ENCODE peak calls at places on chromosomes 16 and 17, in seven cellular contexts. One of them, this sample, is unnamed.

GRCh38 chr17:74215332-74215727 is 2.0 kb downstream of the TTYH2 start:
- DNase-seq in stomach: no peak
- DNase-seq in CD8-positive, alpha-beta T cell: no peak
- DNase-seq in right atrium auricular region: peak
- DNase-seq in Peyer's patch: no peak
- DNase-seq in ovary: no peak
- DNase-seq in cardiac fibroblast: no peak
- DNase-seq in this sample: no peak

GRCh38 chr16:53768593-53768992 is 64.6 kb downstream of the FTO start:
- DNase-seq in stomach: no peak
- DNase-seq in CD8-positive, alpha-beta T cell: no peak
- DNase-seq in right atrium auricular region: no peak
- DNase-seq in Peyer's patch: no peak
- DNase-seq in ovary: no peak
- DNase-seq in cardiac fibroblast: peak
- DNase-seq in this sample: peak

GRCh38 chr16:70250748-70251650 is 741 bp downstream of the EXOSC6 start:
- DNase-seq in stomach: peak
- DNase-seq in CD8-positive, alpha-beta T cell: no peak
- DNase-seq in right atrium auricular region: peak
- DNase-seq in Peyer's patch: peak
- DNase-seq in ovary: peak
- DNase-seq in cardiac fibroblast: peak
- DNase-seq in this sample: peak

GRCh38 chr16:70634861-70635260 is 11.5 kb upstream of the IL34 start:
- DNase-seq in stomach: no peak
- DNase-seq in CD8-positive, alpha-beta T cell: no peak
- DNase-seq in right atrium auricular region: no peak
- DNase-seq in Peyer's patch: no peak
- DNase-seq in ovary: no peak
- DNase-seq in cardiac fibroblast: peak
- DNase-seq in this sample: peak

GRCh38 chr17:81291662-81292061 is 3.4 kb downstream of the SLC38A10 start:
- DNase-seq in stomach: peak
- DNase-seq in CD8-positive, alpha-beta T cell: peak
- DNase-seq in right atrium auricular region: peak
- DNase-seq in Peyer's patch: peak
- DNase-seq in ovary: no peak
- DNase-seq in cardiac fibroblast: peak
- DNase-seq in this sample: no peak

GRCh38 chr16:85104821-85105391 is 7.4 kb downstream of the CIBAR2 start:
- DNase-seq in stomach: no peak
- DNase-seq in CD8-positive, alpha-beta T cell: no peak
- DNase-seq in right atrium auricular region: no peak
- DNase-seq in Peyer's patch: peak
- DNase-seq in ovary: no peak
- DNase-seq in cardiac fibroblast: no peak
- DNase-seq in this sample: no peak

GRCh38 chr16:89357055-89357454 is 133.3 kb downstream of the ANKRD11 start:
- DNase-seq in stomach: no peak
- DNase-seq in CD8-positive, alpha-beta T cell: no peak
- DNase-seq in right atrium auricular region: no peak
- DNase-seq in Peyer's patch: no peak
- DNase-seq in ovary: no peak
- DNase-seq in cardiac fibroblast: no peak
- DNase-seq in this sample: no peak

GRCh38 chr17:78893684-78894083 is 9.3 kb downstream of the CEP295NL start:
- DNase-seq in stomach: no peak
- DNase-seq in CD8-positive, alpha-beta T cell: no peak
- DNase-seq in right atrium auricular region: no peak
- DNase-seq in Peyer's patch: no peak
- DNase-seq in ovary: no peak
- DNase-seq in cardiac fibroblast: no peak
- DNase-seq in this sample: no peak

GRCh38 chr16:61587526-61587925 is 448.7 kb downstream of the CDH8 start:
- DNase-seq in stomach: no peak
- DNase-seq in CD8-positive, alpha-beta T cell: no peak
- DNase-seq in right atrium auricular region: no peak
- DNase-seq in Peyer's patch: no peak
- DNase-seq in ovary: no peak
- DNase-seq in cardiac fibroblast: no peak
- DNase-seq in this sample: no peak

GRCh38 chr17:12627177-12627629 is 38.5 kb upstream of the MYOCD start:
- DNase-seq in stomach: peak
- DNase-seq in CD8-positive, alpha-beta T cell: no peak
- DNase-seq in right atrium auricular region: no peak
- DNase-seq in Peyer's patch: no peak
- DNase-seq in ovary: peak
- DNase-seq in cardiac fibroblast: peak
- DNase-seq in this sample: peak

GRCh38 chr17:37769050-37769449 is 24.2 kb upstream of the HNF1B start:
- DNase-seq in stomach: no peak
- DNase-seq in CD8-positive, alpha-beta T cell: no peak
- DNase-seq in right atrium auricular region: no peak
- DNase-seq in Peyer's patch: no peak
- DNase-seq in ovary: no peak
- DNase-seq in cardiac fibroblast: no peak
- DNase-seq in this sample: no peak

GRCh38 chr17:27621557-27621956 is 9.4 kb upstream of the LGALS9 start:
- DNase-seq in stomach: no peak
- DNase-seq in CD8-positive, alpha-beta T cell: no peak
- DNase-seq in right atrium auricular region: no peak
- DNase-seq in Peyer's patch: no peak
- DNase-seq in ovary: no peak
- DNase-seq in cardiac fibroblast: no peak
- DNase-seq in this sample: no peak

GRCh38 chr17:31371511-31372097 is 19.9 kb upstream of the RAB11FIP4 start:
- DNase-seq in stomach: no peak
- DNase-seq in CD8-positive, alpha-beta T cell: no peak
- DNase-seq in right atrium auricular region: no peak
- DNase-seq in Peyer's patch: no peak
- DNase-seq in ovary: no peak
- DNase-seq in cardiac fibroblast: peak
- DNase-seq in this sample: peak

GRCh38 chr16:66014221-66014620 is 352.3 kb upstream of the CDH5 start:
- DNase-seq in stomach: no peak
- DNase-seq in CD8-positive, alpha-beta T cell: no peak
- DNase-seq in right atrium auricular region: no peak
- DNase-seq in Peyer's patch: no peak
- DNase-seq in ovary: no peak
- DNase-seq in cardiac fibroblast: peak
- DNase-seq in this sample: no peak

GRCh38 chr16:3846595-3847091 is 33.9 kb downstream of the CREBBP start:
- DNase-seq in stomach: no peak
- DNase-seq in CD8-positive, alpha-beta T cell: no peak
- DNase-seq in right atrium auricular region: no peak
- DNase-seq in Peyer's patch: no peak
- DNase-seq in ovary: no peak
- DNase-seq in cardiac fibroblast: no peak
- DNase-seq in this sample: no peak

GRCh38 chr17:74822329-74823175 is 37.1 kb downstream of the GRIN2C start:
- DNase-seq in stomach: no peak
- DNase-seq in CD8-positive, alpha-beta T cell: no peak
- DNase-seq in right atrium auricular region: no peak
- DNase-seq in Peyer's patch: no peak
- DNase-seq in ovary: no peak
- DNase-seq in cardiac fibroblast: no peak
- DNase-seq in this sample: no peak

GRCh38 chr17:56908061-56908542 is 5.7 kb downstream of the TRIM25 start:
- DNase-seq in stomach: peak
- DNase-seq in CD8-positive, alpha-beta T cell: no peak
- DNase-seq in right atrium auricular region: no peak
- DNase-seq in Peyer's patch: peak
- DNase-seq in ovary: no peak
- DNase-seq in cardiac fibroblast: no peak
- DNase-seq in this sample: no peak

GRCh38 chr17:55301521-55302406 is 37.0 kb downstream of the HLF start:
- DNase-seq in stomach: peak
- DNase-seq in CD8-positive, alpha-beta T cell: no peak
- DNase-seq in right atrium auricular region: no peak
- DNase-seq in Peyer's patch: no peak
- DNase-seq in ovary: no peak
- DNase-seq in cardiac fibroblast: peak
- DNase-seq in this sample: no peak

GRCh38 chr16:87552772-87553171 is 49.5 kb upstream of the JPH3 start:
- DNase-seq in stomach: no peak
- DNase-seq in CD8-positive, alpha-beta T cell: no peak
- DNase-seq in right atrium auricular region: no peak
- DNase-seq in Peyer's patch: no peak
- DNase-seq in ovary: no peak
- DNase-seq in cardiac fibroblast: no peak
- DNase-seq in this sample: no peak

GRCh38 chr16:79272141-79272577 is 328.4 kb downstream of the MAF start:
- DNase-seq in stomach: no peak
- DNase-seq in CD8-positive, alpha-beta T cell: peak
- DNase-seq in right atrium auricular region: no peak
- DNase-seq in Peyer's patch: peak
- DNase-seq in ovary: no peak
- DNase-seq in cardiac fibroblast: no peak
- DNase-seq in this sample: no peak

GRCh38 chr17:30554839-30555751 is 77.9 kb downstream of the GOSR1 start:
- DNase-seq in stomach: peak
- DNase-seq in CD8-positive, alpha-beta T cell: no peak
- DNase-seq in right atrium auricular region: peak
- DNase-seq in Peyer's patch: peak
- DNase-seq in ovary: peak
- DNase-seq in cardiac fibroblast: peak
- DNase-seq in this sample: peak

GRCh38 chr17:7475764-7476422 is 3.5 kb downstream of the ZBTB4 start:
- DNase-seq in stomach: no peak
- DNase-seq in CD8-positive, alpha-beta T cell: no peak
- DNase-seq in right atrium auricular region: peak
- DNase-seq in Peyer's patch: no peak
- DNase-seq in ovary: no peak
- DNase-seq in cardiac fibroblast: peak
- DNase-seq in this sample: peak

GRCh38 chr16:85612801-85613608 is at the start of gene GSE1:
- DNase-seq in stomach: peak
- DNase-seq in CD8-positive, alpha-beta T cell: peak
- DNase-seq in right atrium auricular region: peak
- DNase-seq in Peyer's patch: peak
- DNase-seq in ovary: peak
- DNase-seq in cardiac fibroblast: peak
- DNase-seq in this sample: peak

GRCh38 chr17:69928586-69928985 is 146.4 kb upstream of the KCNJ16 start:
- DNase-seq in stomach: no peak
- DNase-seq in CD8-positive, alpha-beta T cell: no peak
- DNase-seq in right atrium auricular region: no peak
- DNase-seq in Peyer's patch: no peak
- DNase-seq in ovary: no peak
- DNase-seq in cardiac fibroblast: no peak
- DNase-seq in this sample: no peak

GRCh38 chr17:71467719-71468118 is 653.1 kb upstream of the SOX9 start:
- DNase-seq in stomach: no peak
- DNase-seq in CD8-positive, alpha-beta T cell: no peak
- DNase-seq in right atrium auricular region: no peak
- DNase-seq in Peyer's patch: no peak
- DNase-seq in ovary: no peak
- DNase-seq in cardiac fibroblast: no peak
- DNase-seq in this sample: no peak

GRCh38 chr17:71470062-71470461 is 650.8 kb upstream of the SOX9 start:
- DNase-seq in stomach: no peak
- DNase-seq in CD8-positive, alpha-beta T cell: no peak
- DNase-seq in right atrium auricular region: no peak
- DNase-seq in Peyer's patch: no peak
- DNase-seq in ovary: no peak
- DNase-seq in cardiac fibroblast: no peak
- DNase-seq in this sample: no peak

DNA sequence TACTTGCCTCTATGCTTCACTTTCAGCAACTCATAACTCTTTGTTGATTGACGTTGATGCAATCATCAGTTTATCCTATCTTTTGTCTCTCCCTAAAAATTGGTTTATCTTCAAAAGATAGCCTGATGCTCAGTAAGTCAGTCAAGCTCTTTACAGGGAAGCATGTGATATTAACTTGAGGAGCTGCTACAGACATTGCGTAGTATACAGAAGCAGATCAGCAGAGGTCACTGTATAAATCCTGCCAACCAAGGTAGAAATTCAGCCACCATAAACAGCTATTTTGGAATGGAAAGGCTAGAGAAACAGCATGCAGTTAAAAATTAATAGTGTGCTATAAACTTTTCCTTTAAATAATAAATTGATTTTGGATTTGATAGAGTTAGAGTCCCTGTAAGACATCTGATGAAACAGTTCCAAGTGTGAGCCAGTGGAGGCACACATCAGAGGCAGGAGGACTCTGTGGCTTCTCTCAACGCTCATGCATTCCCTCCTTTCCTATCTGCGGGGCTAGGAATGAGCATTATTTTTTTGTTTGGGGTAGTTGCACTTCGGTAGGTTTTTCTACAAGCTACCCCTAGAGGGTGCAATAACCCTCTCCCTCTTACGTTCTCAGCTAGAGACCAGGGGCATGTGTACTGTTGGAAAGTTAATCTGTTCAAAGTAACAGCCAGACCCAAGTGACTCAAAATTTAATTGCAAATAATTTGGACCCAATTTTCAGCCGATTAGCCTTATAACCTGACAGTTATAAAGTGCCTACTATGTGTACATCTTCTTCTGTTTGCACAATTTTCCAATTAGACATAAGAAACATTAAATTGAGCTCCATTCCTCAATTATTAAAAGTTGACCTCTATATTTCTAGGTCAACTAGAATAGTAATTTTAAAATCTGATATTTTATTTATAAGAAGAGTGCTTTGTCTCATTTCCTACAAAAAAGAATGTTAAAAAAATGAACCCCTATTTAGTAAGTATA is 647.7 kb upstream of the SOX9 start:
- DNase-seq in stomach: no peak
- DNase-seq in CD8-positive, alpha-beta T cell: no peak
- DNase-seq in right atrium auricular region: no peak
- DNase-seq in Peyer's patch: no peak
- DNase-seq in ovary: no peak
- DNase-seq in cardiac fibroblast: peak
- DNase-seq in this sample: peak
- TF ChIP-seq CTCF in stomach: peak
- TF ChIP-seq CTCF in CD8-positive, alpha-beta T cell: no peak
- TF ChIP-seq CTCF in right atrium auricular region: peak
- TF ChIP-seq CTCF in Peyer's patch: no peak
- TF ChIP-seq CTCF in ovary: no peak
- TF ChIP-seq CTCF in cardiac fibroblast: peak
- TF ChIP-seq CTCF in this sample: peak

GRCh38 chr16:49857423-49858181 is 1.7 kb upstream of the ZNF423 start:
- DNase-seq in stomach: peak
- DNase-seq in CD8-positive, alpha-beta T cell: no peak
- DNase-seq in right atrium auricular region: no peak
- DNase-seq in Peyer's patch: no peak
- DNase-seq in ovary: peak
- DNase-seq in cardiac fibroblast: peak
- DNase-seq in this sample: no peak
- TF ChIP-seq CTCF in stomach: peak
- TF ChIP-seq CTCF in CD8-positive, alpha-beta T cell: peak
- TF ChIP-seq CTCF in right atrium auricular region: peak
- TF ChIP-seq CTCF in Peyer's patch: peak
- TF ChIP-seq CTCF in ovary: peak
- TF ChIP-seq CTCF in cardiac fibroblast: peak
- TF ChIP-seq CTCF in this sample: peak

GRCh38 chr16:77223184-77223583 is 24.0 kb downstream of the SYCE1L start:
- DNase-seq in stomach: no peak
- DNase-seq in CD8-positive, alpha-beta T cell: no peak
- DNase-seq in right atrium auricular region: peak
- DNase-seq in Peyer's patch: no peak
- DNase-seq in ovary: no peak
- DNase-seq in cardiac fibroblast: no peak
- DNase-seq in this sample: no peak
- TF ChIP-seq CTCF in stomach: no peak
- TF ChIP-seq CTCF in CD8-positive, alpha-beta T cell: peak
- TF ChIP-seq CTCF in right atrium auricular region: no peak
- TF ChIP-seq CTCF in Peyer's patch: no peak
- TF ChIP-seq CTCF in ovary: no peak
- TF ChIP-seq CTCF in cardiac fibroblast: peak
- TF ChIP-seq CTCF in this sample: peak

GRCh38 chr17:45906237-45906636 is 11.9 kb downstream of the MAPT start:
- DNase-seq in stomach: no peak
- DNase-seq in CD8-positive, alpha-beta T cell: no peak
- DNase-seq in right atrium auricular region: no peak
- DNase-seq in Peyer's patch: no peak
- DNase-seq in ovary: no peak
- DNase-seq in cardiac fibroblast: no peak
- DNase-seq in this sample: no peak
- TF ChIP-seq CTCF in stomach: no peak
- TF ChIP-seq CTCF in CD8-positive, alpha-beta T cell: no peak
- TF ChIP-seq CTCF in right atrium auricular region: no peak
- TF ChIP-seq CTCF in Peyer's patch: no peak
- TF ChIP-seq CTCF in ovary: no peak
- TF ChIP-seq CTCF in cardiac fibroblast: no peak
- TF ChIP-seq CTCF in this sample: no peak

This sample was measured in HFFc6.